ENCODE peak calls at places on chromosomes 7 and 10, in five cellular contexts. I is GM10248; V is WERI-Rb-1; J is CD8-positive, alpha-beta T cell; Q is osteoblast. P is an unnamed sample.

GRCh38 chr7:40299097-40299496 is 164.3 kb downstream of the SUGCT start:
- DNase-seq in J (no peak), Q (peak), I (no peak), V (no peak), P (no peak)

GRCh38 chr10:2908851-2909630 is 158.3 kb upstream of the PFKP start:
- DNase-seq in Q (peak), V (no peak), J (peak), I (no peak), P (no peak)

GRCh38 chr10:1117651-1118050 is 61.5 kb downstream of the WDR37 start:
- DNase-seq in Q (no peak), I (no peak), V (no peak), J (no peak), P (no peak)

GRCh38 chr10:3784510-3785250 is at the start of gene KLF6:
- DNase-seq in I (no peak), Q (peak), V (no peak), J (no peak), P (peak)

GRCh38 chr10:128324058-128324457 is 197.8 kb upstream of the MKI67 start:
- DNase-seq in J (no peak), Q (no peak), V (peak), I (no peak), P (no peak)

GRCh38 chr7:33888206-33888605 is 17.1 kb upstream of the BMPER start:
- DNase-seq in J (no peak), V (no peak), I (no peak), Q (no peak), P (no peak)

GRCh38 chr10:48410503-48410902 is 104.0 kb downstream of the MAPK8 start:
- DNase-seq in J (no peak), V (no peak), Q (no peak), I (no peak), P (no peak)

GRCh38 chr10:110076559-110077318 is 69.0 kb downstream of the ADD3 start:
- DNase-seq in V (no peak), Q (no peak), J (peak), I (no peak), P (peak)

GRCh38 chr10:6643962-6644361 is 63.9 kb upstream of the PRKCQ start:
- DNase-seq in J (no peak), Q (no peak), I (no peak), V (no peak), P (no peak)

GRCh38 chr10:26457088-26457487 is 18.9 kb downstream of the APBB1IP start:
- DNase-seq in I (peak), Q (no peak), J (no peak), V (no peak), P (peak)

GRCh38 chr7:2717293-2717904 is 29.4 kb downstream of the AMZ1 start:
- DNase-seq in Q (peak), I (no peak), V (no peak), J (peak), P (no peak)

GRCh38 chr10:121404611-121405010 is 193.6 kb downstream of the FGFR2 start:
- DNase-seq in J (no peak), I (no peak), V (no peak), Q (no peak), P (no peak)

GRCh38 chr7:2623698-2624014 is 8.1 kb upstream of the TTYH3 start:
- DNase-seq in Q (no peak), V (no peak), J (no peak), I (no peak), P (no peak)

GRCh38 chr7:139441961-139442360 is 41.5 kb downstream of the KLRG2 start:
- DNase-seq in Q (peak), J (no peak), V (no peak), I (no peak), P (no peak)

GRCh38 chr10:28951484-28951883 is 274.2 kb downstream of the BAMBI start:
- DNase-seq in V (no peak), J (no peak), I (no peak), Q (no peak), P (no peak)

GRCh38 chr10:62681211-62681940 is 123.1 kb upstream of the ADO start:
- DNase-seq in I (peak), J (peak), V (no peak), Q (peak), P (peak)

GRCh38 chr7:121872831-121873764 is at the start of gene PTPRZ1:
- DNase-seq in J (no peak), Q (peak), I (peak), V (peak), P (peak)

GRCh38 chr10:21496285-21497176 is 29.0 kb downstream of the SKIDA1 start:
- DNase-seq in Q (peak), J (peak), V (peak), I (peak), P (peak)

GRCh38 chr7:129072410-129073063 is 17.6 kb upstream of the TNPO3 start:
- DNase-seq in Q (no peak), V (no peak), I (no peak), J (no peak), P (peak)

GRCh38 chr7:16891338-16891737 is 9.6 kb upstream of the AGR3 start:
- DNase-seq in V (no peak), Q (no peak), J (no peak), I (peak), P (peak)

GRCh38 chr7:92720604-92721350 is 115.6 kb downstream of the CDK6 start:
- DNase-seq in Q (no peak), J (no peak), I (peak), V (peak), P (peak)
- TF ChIP-seq CTCF in Q (no peak), J (no peak), I (peak), V (peak), P (no peak)

GRCh38 chr10:113618338-113618737 is 45.5 kb downstream of the NRAP start:
- DNase-seq in J (no peak), I (no peak), V (no peak), Q (peak), P (no peak)

GRCh38 chr10:113617086-113617485 is 46.8 kb downstream of the NRAP start:
- DNase-seq in I (no peak), V (no peak), J (no peak), Q (no peak), P (no peak)

GRCh38 chr10:113614304-113614703 is 49.5 kb downstream of the NRAP start:
- DNase-seq in I (no peak), V (no peak), Q (no peak), J (no peak), P (no peak)

GRCh38 chr10:113619401-113619800 is 44.4 kb downstream of the NRAP start:
- DNase-seq in Q (no peak), V (no peak), I (no peak), J (no peak), P (no peak)

DNA sequence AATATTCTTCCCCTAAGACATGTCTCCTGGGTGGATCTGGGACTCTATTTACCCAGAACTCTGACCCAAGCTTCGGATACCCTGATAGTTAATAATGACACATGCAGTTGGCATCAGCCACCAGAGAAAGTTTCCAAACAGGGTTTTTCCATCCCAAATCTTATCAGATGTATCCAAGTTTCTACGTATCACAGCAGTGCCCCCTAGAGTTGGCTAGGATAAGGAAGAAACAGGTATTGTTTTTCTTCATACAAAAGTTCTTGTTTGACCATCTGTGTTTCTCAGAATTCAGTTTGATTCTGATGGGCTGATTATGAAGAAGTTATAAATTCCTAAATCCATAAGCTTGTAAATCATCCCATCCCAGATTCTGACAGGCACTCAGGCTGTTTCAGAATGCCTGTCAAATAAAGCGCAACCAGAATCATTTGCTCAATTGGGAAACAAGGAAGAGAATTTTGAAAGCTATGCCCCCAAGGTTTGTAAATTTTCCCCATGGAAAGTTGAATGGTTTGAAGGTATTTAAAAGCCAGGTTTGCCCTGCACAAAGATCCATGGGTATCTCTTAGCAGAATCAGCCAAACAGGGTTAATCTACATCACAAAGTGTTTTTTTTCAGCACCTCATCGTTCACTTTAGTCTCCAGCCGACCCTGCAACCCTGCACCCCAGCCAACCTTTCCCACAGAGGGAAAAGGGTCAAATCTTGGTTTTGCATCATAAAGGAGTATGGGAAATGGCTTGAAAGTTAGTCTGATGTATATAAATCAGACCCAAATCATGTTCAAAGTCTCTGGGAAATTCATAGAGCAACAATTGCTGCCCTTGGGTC is 47.4 kb downstream of the NRAP start:
- DNase-seq in J (no peak), I (no peak), V (no peak), Q (no peak), P (no peak)
- TF ChIP-seq CTCF in J (no peak), I (peak), V (peak), Q (peak), P (no peak)

DNA sequence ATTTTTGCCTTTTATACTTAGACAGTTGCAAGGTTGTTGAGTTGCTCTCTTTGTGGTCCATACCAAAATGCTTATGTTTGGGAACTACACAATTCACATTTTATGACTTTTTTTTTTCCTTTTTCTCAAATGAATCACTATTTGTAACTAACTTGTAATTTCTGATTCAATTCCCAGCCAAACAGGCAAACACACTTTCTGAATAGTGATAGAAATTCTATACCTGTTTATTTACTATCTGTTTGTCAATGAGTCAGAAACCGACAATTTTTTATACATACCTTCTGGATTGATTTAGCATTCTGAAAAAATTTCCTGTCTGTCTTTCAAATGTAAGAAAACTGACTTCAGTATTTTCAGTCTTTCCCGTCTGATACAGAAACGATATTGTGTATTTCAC is 69.1 kb downstream of the MBL2 start:
- DNase-seq in Q (no peak), J (no peak), I (no peak), V (no peak), P (no peak)
- TF ChIP-seq CTCF in Q (no peak), J (no peak), I (no peak), V (no peak), P (no peak)

DNA sequence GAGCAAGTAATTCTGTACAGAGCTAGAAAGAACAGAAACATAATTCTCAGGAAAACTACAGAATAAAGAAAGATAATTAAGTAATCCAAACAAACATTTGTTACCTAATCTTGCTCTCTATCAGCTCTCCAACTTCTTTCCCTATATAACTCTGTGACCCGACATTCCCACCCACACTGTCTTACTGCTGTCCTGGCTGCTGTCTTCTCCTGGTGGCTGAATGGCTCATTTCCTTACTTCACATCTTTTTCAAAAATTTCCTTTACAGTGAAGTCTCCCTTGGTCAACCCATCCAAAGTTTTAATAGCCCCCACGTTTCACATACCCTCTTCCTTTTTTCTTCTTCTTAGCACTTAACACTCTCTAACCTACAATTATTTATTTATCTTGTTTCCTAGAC is 64.0 kb downstream of the HYCC1 start:
- DNase-seq in Q (no peak), J (no peak), V (no peak), I (no peak), P (no peak)
- TF ChIP-seq CTCF in Q (peak), J (no peak), V (no peak), I (no peak), P (no peak)

DNA sequence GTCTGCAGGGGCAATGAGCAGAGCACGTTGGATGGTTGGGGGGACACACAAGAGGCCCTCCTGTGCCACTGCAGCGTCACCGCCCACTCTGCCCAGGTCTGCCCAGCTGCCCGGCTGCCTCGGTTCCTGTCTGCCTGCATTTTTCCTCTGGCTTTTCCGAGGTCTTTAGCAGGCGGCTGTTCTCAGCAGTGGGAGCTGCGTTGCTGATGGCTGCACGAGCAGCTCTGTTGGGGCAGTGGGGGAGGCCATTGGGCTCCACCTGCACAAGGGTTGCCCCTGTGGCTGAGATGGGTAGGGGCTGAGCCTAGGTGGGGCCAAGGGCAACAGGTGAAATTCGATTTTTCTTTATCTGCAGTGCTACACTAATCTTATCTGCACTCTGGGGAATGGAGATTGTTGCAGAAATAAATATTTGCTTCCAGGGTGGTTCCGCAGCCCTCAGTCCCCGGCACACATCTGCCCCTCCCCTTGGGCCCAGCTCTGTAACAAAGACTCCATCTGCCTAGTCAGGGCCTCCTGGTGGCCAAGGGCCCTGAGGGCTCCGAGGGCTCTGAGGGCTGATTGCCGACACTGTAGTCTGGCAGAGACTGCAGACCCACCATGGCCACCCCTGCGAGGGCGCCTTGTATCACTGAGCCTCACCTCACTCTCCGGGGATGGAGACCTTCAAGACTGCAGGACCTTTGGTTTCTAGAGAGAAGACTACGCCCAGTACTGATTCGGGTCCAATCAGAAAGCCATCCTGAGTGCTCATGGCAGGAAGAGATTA is 141.7 kb upstream of the SHH start:
- DNase-seq in Q (peak), V (no peak), J (no peak), I (no peak), P (no peak)
- TF ChIP-seq CTCF in Q (no peak), V (no peak), J (no peak), I (no peak), P (no peak)

GRCh38 chr7:93715234-93715633 is 140.7 kb upstream of the CALCR start:
- DNase-seq in Q (no peak), J (no peak), V (peak), I (no peak), P (peak)
- TF ChIP-seq CTCF in Q (peak), J (no peak), V (peak), I (peak), P (no peak)